ENCODE peak calls at places on chromosomes 12 and 14, in five cellular contexts. R is pancreas, A is Calu3, V is sciatic nerve, K is H1. B is an unnamed sample.

GRCh38 chr14:75401356-75401755 is 26.5 kb upstream of the JDP2 start:
- DNase-seq in A (no peak), R (no peak), V (no peak), K (no peak), B (no peak)

GRCh38 chr14:74804219-74804825 is 41.2 kb downstream of the YLPM1 start:
- DNase-seq in A (peak), K (no peak), R (no peak), V (no peak), B (peak)

GRCh38 chr14:68691031-68691864 is 101.6 kb downstream of the ZFP36L1 start:
- DNase-seq in R (no peak), V (peak), A (no peak), K (peak), B (no peak)

GRCh38 chr12:100656141-100656540 is 82.7 kb downstream of the GAS2L3 start:
- DNase-seq in R (no peak), A (no peak), K (no peak), V (no peak), B (no peak)

GRCh38 chr14:29521526-29522137 is 406.0 kb downstream of the PRKD1 start:
- DNase-seq in A (peak), V (no peak), R (no peak), K (peak), B (peak)

GRCh38 chr14:91282954-91283645 is 38.6 kb upstream of the GPR68 start:
- DNase-seq in R (peak), V (no peak), K (no peak), A (no peak), B (no peak)

GRCh38 chr12:46843811-46844210 is 18.0 kb upstream of the SLC38A4 start:
- DNase-seq in R (no peak), V (no peak), A (no peak), K (no peak), B (peak)

GRCh38 chr14:52551696-52552062 is 626 bp downstream of the TXNDC16 start:
- DNase-seq in A (no peak), V (no peak), K (no peak), R (no peak), B (peak)

GRCh38 chr14:50846171-50846880 is 15.4 kb upstream of the NIN start:
- DNase-seq in K (no peak), R (no peak), A (no peak), V (no peak), B (peak)

GRCh38 chr12:12442548-12443071 is 85.7 kb downstream of the BORCS5 start:
- DNase-seq in V (no peak), K (no peak), R (no peak), A (no peak), B (peak)

GRCh38 chr14:50853891-50854290 is 18.0 kb upstream of the ABHD12B start:
- DNase-seq in R (no peak), V (no peak), A (no peak), K (no peak), B (no peak)

GRCh38 chr12:14256139-14256538 is 109.3 kb upstream of the ATF7IP start:
- DNase-seq in R (no peak), K (no peak), V (no peak), A (no peak), B (peak)

GRCh38 chr12:1594045-1594294 is 411 bp downstream of the FBXL14 start:
- DNase-seq in A (peak), K (no peak), V (peak), R (peak), B (peak)

B was measured in HFFc6.